ENCODE peak calls at places on chromosomes 4 and X, in four cellular contexts. D is HL-60, U is psoas muscle, B is lower lobe of right lung. O is an unnamed sample.

GRCh38 chr4:52371861-52372260 is 287.2 kb downstream of the USP46 start:
- DNase-seq in D (no peak), U (no peak), B (no peak), O (no peak)

GRCh38 chr4:6618386-6619115 is 21.9 kb upstream of the MRFAP1 start:
- DNase-seq in D (no peak), U (no peak), B (peak), O (no peak)

GRCh38 chrX:10611441-10612090 is 8.8 kb downstream of the MID1 start:
- DNase-seq in D (no peak), U (no peak), B (no peak), O (no peak)

GRCh38 chrX:107716816-107717700 is 58.5 kb downstream of the TSC22D3 start:
- DNase-seq in D (peak), U (peak), B (peak), O (peak)

GRCh38 chr4:8335848-8336247 is 66.3 kb downstream of the HTRA3 start:
- DNase-seq in D (no peak), U (no peak), B (no peak), O (no peak)

GRCh38 chr4:154039435-154040061 is 250.7 kb upstream of the SFRP2 start:
- DNase-seq in D (no peak), U (no peak), B (no peak), O (no peak)

GRCh38 chr4:76513517-76513916 is 78.5 kb downstream of the SHROOM3 start:
- DNase-seq in D (no peak), U (no peak), B (no peak), O (no peak)

GRCh38 chr4:57114973-57115372 is 4.8 kb upstream of the IGFBP7 start:
- DNase-seq in D (no peak), U (no peak), B (no peak), O (no peak)

GRCh38 chr4:114005569-114006442 is 26.4 kb upstream of the ARSJ start:
- DNase-seq in D (no peak), U (no peak), B (no peak), O (no peak)

GRCh38 chr4:100742045-100742444 is 224.2 kb upstream of the EMCN start:
- DNase-seq in D (peak), U (no peak), B (no peak), O (no peak)

GRCh38 chr4:20341121-20341758 is 89.5 kb downstream of the SLIT2 start:
- DNase-seq in D (no peak), U (no peak), B (no peak), O (no peak)

GRCh38 chr4:133149932-133150642 is 993 bp downstream of the PCDH10 start:
- DNase-seq in D (no peak), U (no peak), B (no peak), O (peak)

GRCh38 chrX:11558972-11559371 is 106.7 kb downstream of the ARHGAP6 start:
- DNase-seq in D (peak), U (no peak), B (peak), O (no peak)

GRCh38 chr4:153480704-153481103 is 14.5 kb downstream of the TMEM131L start:
- DNase-seq in D (no peak), U (no peak), B (no peak), O (no peak)

GRCh38 chr4:128776794-128777216 is 32.7 kb upstream of the JADE1 start:
- DNase-seq in D (no peak), U (peak), B (peak), O (peak)

GRCh38 chrX:63656871-63657580 is 128.0 kb downstream of the ARHGEF9 start:
- DNase-seq in D (no peak), U (no peak), B (no peak), O (no peak)

GRCh38 chr4:181364504-181364903 is 878.7 kb upstream of the TENM3 start:
- DNase-seq in D (no peak), U (no peak), B (no peak), O (no peak)

GRCh38 chr4:84239278-84239845 is 259.7 kb downstream of the NKX6-1 start:
- DNase-seq in D (no peak), U (no peak), B (no peak), O (no peak)

GRCh38 chrX:67596839-67597790 is 53.3 kb downstream of the AR start:
- DNase-seq in D (no peak), U (no peak), B (no peak), O (no peak)

DNA sequence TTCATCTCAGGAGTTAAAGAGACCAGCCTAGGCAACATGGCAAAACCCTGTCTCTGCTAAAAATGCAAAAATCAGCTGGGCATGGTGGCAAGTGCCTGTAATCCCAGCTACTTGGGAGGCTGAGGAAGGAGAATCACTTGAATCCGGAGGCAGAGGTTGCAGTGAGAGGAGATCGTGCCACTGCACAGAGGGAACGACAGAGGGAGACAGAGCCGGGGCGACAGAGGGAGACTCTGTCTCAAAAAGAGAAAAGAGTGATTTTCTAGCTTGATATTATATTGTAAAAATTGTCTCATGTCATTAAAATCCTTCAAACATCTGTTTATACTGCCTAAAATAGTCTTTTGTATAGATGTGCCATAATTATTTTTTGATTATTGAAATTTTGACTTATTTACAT is 225.4 kb upstream of the AGA start:
- DNase-seq in D (no peak), U (no peak), B (no peak), O (no peak)
- TF ChIP-seq CTCF in D (no peak), U (no peak), B (no peak), O (no peak)

GRCh38 chr4:122784261-122784660 is 42.4 kb upstream of the FGF2 start:
- DNase-seq in D (no peak), U (no peak), B (no peak), O (no peak)
- H3K27ac ChIP-seq in D (no peak), U (no peak), B (no peak), O (peak)

DNA sequence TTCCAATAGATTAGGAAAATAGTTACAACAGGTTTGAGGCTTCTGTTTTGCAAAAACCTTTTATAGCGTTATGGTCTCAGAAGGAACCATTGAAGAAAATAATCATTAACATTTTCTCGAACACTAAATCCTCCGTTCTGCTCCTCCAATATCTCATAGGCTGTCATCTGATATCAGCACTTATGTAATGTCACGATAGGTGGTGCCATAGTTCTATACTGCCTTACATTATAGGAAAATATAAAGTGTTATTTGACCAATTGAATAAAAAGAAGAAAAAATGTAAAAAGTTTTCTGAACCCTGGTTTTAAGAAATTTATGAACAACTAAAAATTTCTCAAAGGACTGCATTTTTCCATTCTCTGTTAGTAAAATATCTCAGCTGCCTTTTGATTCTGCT is 291.4 kb downstream of the RPA4 start:
- DNase-seq in D (no peak), U (no peak), B (no peak), O (no peak)
- TF ChIP-seq CTCF in D (no peak), U (no peak), B (no peak), O (no peak)

GRCh38 chr4:38675167-38676121 is 11.4 kb downstream of the KLF3 start:
- DNase-seq in D (peak), U (peak), B (peak), O (peak)
- H3K27ac ChIP-seq in D (no peak), U (peak), B (peak), O (peak)

DNA sequence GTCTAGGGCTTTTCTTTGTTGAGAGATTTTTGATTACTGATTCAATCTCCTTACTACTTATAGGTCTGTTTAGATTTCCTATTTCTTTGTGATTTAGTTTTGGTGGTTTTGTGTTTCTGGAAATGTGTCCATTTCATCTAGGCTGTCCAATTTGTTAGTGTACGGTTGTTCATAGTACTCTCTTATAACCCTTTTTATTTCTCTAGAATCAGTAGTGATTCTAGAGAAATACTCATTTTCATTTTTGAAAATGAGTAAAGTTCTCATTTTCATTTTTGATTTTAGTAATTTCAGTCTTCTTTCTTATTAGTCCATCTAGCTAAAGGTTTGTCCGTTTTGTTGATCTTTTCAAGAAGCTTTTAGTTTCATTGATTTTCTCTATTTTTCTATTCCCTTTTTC is 7.5 kb downstream of the IL13RA1 start:
- DNase-seq in D (no peak), U (no peak), B (no peak), O (no peak)
- TF ChIP-seq CTCF in D (no peak), U (no peak), B (no peak), O (no peak)

GRCh38 chr4:145049241-145049640 is 48.8 kb downstream of the ANAPC10 start:
- DNase-seq in D (no peak), U (no peak), B (no peak), O (no peak)
- H3K27ac ChIP-seq in D (no peak), U (no peak), B (no peak), O (no peak)

GRCh38 chr4:119039779-119040178 is 95.9 kb upstream of the MYOZ2 start:
- DNase-seq in D (no peak), U (no peak), B (no peak), O (no peak)
- TF ChIP-seq CTCF in D (no peak), U (peak), B (no peak), O (no peak)